ENCODE peak calls at places on chromosomes 2 and 18, in four cellular contexts. V is hepatocyte, J is fibroblast of mammary gland, M is pancreas. R is an unnamed sample.

GRCh38 chr2:84526562-84526961 is 10.3 kb downstream of the DNAH6 start:
- DNase-seq in V (no peak), J (peak), M (no peak), R (peak)

GRCh38 chr2:145764631-145765030 is 1244.7 kb upstream of the ZEB2 start:
- DNase-seq in J (peak), M (no peak), V (no peak), R (no peak)

GRCh38 chr18:26407721-26408601 is 140.4 kb downstream of the KCTD1 start:
- DNase-seq in J (no peak), V (no peak), M (no peak), R (peak)

GRCh38 chr2:174974131-174974530 is 31.1 kb downstream of the CHN1 start:
- DNase-seq in V (no peak), M (no peak), J (no peak), R (no peak)

GRCh38 chr2:169659314-169659713 is 34.9 kb downstream of the CFAP210 start:
- DNase-seq in V (no peak), M (no peak), J (no peak), R (no peak)

GRCh38 chr2:205323929-205324328 is 358.4 kb upstream of the NRP2 start:
- DNase-seq in V (no peak), M (no peak), J (peak), R (no peak)

GRCh38 chr18:49534846-49535601 is 26.8 kb upstream of the LIPG start:
- DNase-seq in J (no peak), V (no peak), M (no peak), R (no peak)

GRCh38 chr18:59228361-59228760 is 8.4 kb downstream of the GRP start:
- DNase-seq in M (no peak), V (no peak), J (peak), R (peak)

GRCh38 chr2:240932001-240932723 is 26.0 kb downstream of the CROCC2 start:
- DNase-seq in J (no peak), M (peak), V (no peak), R (no peak)

GRCh38 chr2:64915510-64915900 is 73.7 kb upstream of the SLC1A4 start:
- DNase-seq in V (no peak), J (peak), M (no peak), R (peak)

GRCh38 chr18:44681039-44681595 is 429 bp downstream of the SETBP1 start:
- DNase-seq in V (no peak), J (peak), M (no peak), R (no peak)

GRCh38 chr2:83282067-83282795 is 1176.8 kb downstream of the SUCLG1 start:
- DNase-seq in M (no peak), V (no peak), J (no peak), R (no peak)

GRCh38 chr2:121285926-121286325 is 924 bp upstream of the TFCP2L1 start:
- DNase-seq in M (no peak), J (no peak), V (no peak), R (no peak)

GRCh38 chr2:46187112-46187618 is 110.0 kb upstream of the EPAS1 start:
- DNase-seq in M (peak), J (peak), V (no peak), R (peak)
- H3K4me3 ChIP-seq in M (peak), J (peak), V (no peak), R (peak)

GRCh38 chr2:151945186-151945585 is 117.0 kb upstream of the ARL5A start:
- DNase-seq in V (no peak), J (no peak), M (no peak), R (no peak)

GRCh38 chr2:151943461-151943860 is 115.2 kb upstream of the ARL5A start:
- DNase-seq in J (peak), M (no peak), V (no peak), R (no peak)

GRCh38 chr2:151946856-151947523 is 118.8 kb upstream of the ARL5A start:
- DNase-seq in J (peak), M (no peak), V (peak), R (peak)

GRCh38 chr2:151945602-151946001 is 117.4 kb upstream of the ARL5A start:
- DNase-seq in M (no peak), J (no peak), V (no peak), R (no peak)

DNA sequence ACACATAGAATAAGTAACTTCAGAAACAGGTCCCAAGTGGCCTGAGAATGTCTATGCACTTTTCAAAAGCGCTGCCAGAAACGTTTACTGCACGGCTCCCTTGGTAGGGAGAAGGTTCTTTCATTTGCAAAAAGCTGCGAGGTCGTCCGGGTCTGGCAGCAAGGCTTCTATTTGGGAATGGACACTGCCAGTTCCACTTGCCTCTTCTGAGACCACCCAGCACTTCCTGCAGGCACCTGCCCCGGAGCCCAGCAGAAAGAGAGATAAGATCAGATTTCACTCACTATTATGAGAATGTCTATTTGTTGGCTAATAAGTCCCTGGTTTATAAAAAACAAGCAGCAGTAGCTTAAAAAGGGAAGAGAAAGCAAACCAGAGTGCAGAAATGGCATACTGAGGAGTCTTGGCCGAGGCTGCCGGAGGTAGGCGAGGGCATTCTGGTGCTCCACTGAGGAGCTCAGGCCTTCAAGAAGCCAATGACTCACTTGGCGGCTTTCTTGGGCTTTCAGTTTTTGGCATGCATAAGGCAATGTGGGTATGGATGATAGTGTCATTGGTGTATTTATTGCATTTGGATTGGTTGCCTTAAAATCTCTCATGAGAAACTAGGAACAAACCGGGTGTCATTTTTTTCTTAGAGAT is 119.4 kb upstream of the ARL5A start:
- DNase-seq in J (peak), V (no peak), M (no peak), R (no peak)
- TF ChIP-seq CTCF in J (no peak), V (no peak), M (no peak), R (no peak)

GRCh38 chr18:2969695-2970094 is 43.2 kb downstream of the LPIN2 start:
- DNase-seq in M (no peak), V (no peak), J (no peak), R (peak)

GRCh38 chr18:2968559-2968958 is 44.4 kb downstream of the LPIN2 start:
- DNase-seq in V (no peak), J (no peak), M (no peak), R (peak)

GRCh38 chr18:2971741-2972552 is 41.0 kb downstream of the LPIN2 start:
- DNase-seq in M (no peak), J (peak), V (no peak), R (peak)

GRCh38 chr18:2970344-2970743 is 42.6 kb downstream of the LPIN2 start:
- DNase-seq in J (no peak), M (no peak), V (no peak), R (no peak)

GRCh38 chr18:2970762-2971659 is 41.9 kb downstream of the LPIN2 start:
- DNase-seq in M (no peak), V (no peak), J (no peak), R (peak)
- H3K4me3 ChIP-seq in M (no peak), V (no peak), J (no peak), R (no peak)

DNA sequence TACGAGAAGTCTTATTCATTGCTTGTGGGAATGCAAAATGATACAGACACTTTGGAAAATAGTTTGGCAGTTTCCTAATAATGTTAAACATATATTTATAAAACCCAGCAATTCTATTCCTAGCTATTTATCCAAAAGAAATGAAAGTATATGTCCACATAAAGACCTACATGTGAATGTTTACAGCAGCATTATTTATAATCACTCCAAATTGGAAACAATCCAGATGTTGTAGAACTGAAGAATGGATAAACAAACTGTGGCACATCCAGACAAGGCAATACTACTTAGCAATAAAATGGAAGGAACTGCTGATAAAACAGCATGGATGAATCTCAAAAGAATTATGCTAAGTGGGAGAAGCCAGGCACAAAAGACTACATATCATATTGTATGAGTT is 19.3 kb downstream of the MRPL33 start:
- DNase-seq in J (no peak), V (no peak), M (no peak), R (peak)
- TF ChIP-seq CTCF in J (no peak), V (no peak), M (no peak), R (no peak)

GRCh38 chr2:231715499-231715837 is 7.1 kb downstream of the PTMA start:
- DNase-seq in V (no peak), J (no peak), M (no peak), R (no peak)

GRCh38 chr2:231715988-231716616 is 7.8 kb downstream of the PTMA start:
- DNase-seq in V (no peak), J (peak), M (no peak), R (no peak)

GRCh38 chr2:231711677-231712461 is 3.5 kb downstream of the PTMA start:
- DNase-seq in J (no peak), M (no peak), V (no peak), R (no peak)

GRCh38 chr2:231714639-231715498 is 6.5 kb downstream of the PTMA start:
- DNase-seq in J (peak), V (peak), M (peak), R (peak)

DNA sequence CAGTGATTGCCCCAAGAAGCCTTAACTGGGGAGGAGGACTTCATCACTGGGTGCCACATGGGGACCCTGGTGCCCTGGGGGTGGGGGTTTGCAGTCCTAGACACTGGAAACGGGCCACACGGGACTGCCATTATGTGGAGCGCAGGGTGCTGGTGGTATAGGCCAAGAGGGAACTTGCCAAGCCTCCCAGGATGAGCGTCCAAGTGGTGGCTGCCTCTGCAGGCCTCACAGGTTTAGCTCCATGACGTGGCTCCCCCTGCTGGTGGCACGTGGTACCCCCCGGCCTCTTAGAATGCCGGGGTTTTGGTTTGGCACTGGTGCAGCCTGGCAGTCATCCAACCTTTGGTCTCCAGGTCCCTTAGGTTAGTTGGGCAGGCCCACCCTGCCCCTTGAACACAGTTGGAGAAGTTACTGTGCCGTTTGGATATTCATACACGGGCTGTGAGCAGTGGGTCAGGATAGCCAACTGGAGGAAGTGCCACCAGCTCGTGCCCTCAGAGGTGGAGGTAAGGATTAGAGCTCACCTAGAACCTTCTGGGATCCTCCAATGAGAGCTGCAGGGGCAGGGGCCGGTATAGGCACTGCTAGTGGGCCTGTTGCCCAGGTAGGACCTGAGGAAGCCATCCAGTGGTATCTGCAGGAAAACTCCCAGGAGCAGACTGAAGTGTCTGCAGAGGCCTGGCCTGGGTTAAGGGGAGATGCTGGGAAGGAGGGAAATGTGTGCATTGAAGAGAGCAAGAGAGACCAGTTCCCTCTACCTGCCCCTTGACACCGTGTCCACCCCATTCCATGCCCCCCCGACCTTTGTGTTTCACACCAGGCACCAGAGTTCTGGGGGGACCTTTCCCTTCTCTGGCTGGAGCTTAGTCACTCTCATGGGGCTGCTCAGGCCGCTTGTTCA is 5.7 kb downstream of the PTMA start:
- DNase-seq in J (peak), M (peak), V (peak), R (peak)
- H3K4me3 ChIP-seq in J (no peak), M (no peak), V (no peak), R (no peak)

GRCh38 chr2:120133572-120134244 is 89.5 kb downstream of the TMEM185B start:
- DNase-seq in V (no peak), J (peak), M (no peak), R (no peak)
- TF ChIP-seq CTCF in V (no peak), J (no peak), M (no peak), R (no peak)

GRCh38 chr2:130336877-130337734 is 5.6 kb upstream of the IMP4 start:
- DNase-seq in V (peak), M (peak), J (peak), R (peak)
- H3K4me3 ChIP-seq in V (peak), M (peak), J (no peak), R (peak)